ENCODE peak calls at places on chromosome 14, in ten cellular contexts. D is heart right ventricle; A is NAMALWA; R is stimulated activated CD8-positive, alpha-beta memory T cell treated with anti-CD3 and anti-CD28 coated beads, Interleukin-7, amount 100 ng/mL, for 24 hours; E is GM13977; Q is AG08395; T is T follicular helper cell; X is caudate nucleus; Y is right cardiac atrium; S is T1000. H is an unnamed sample.

GRCh38 chr14:100533647-100534485 is 53.4 kb downstream of the BEGAIN start:
- DNase-seq in Y (peak; percentile 63), X (no peak), S (no peak), E (peak; percentile 13), D (peak; percentile 3), Q (no peak), A (no peak), T (no peak), R (no peak), H (no peak)

GRCh38 chr14:72847721-72848120 is 46.2 kb downstream of the DPF3 start:
- DNase-seq in Y (no peak), Q (no peak), R (no peak), D (no peak), S (no peak), A (no peak), T (no peak), E (no peak), X (no peak), H (no peak)

GRCh38 chr14:92109490-92109889 is 3.1 kb upstream of the ATXN3 start:
- DNase-seq in S (no peak), X (no peak), Q (no peak), E (no peak), A (peak; percentile 31), D (no peak), Y (no peak), R (no peak), T (no peak), H (no peak)

GRCh38 chr14:36207500-36207899 is 31.0 kb upstream of the PTCSC3 start:
- DNase-seq in T (no peak), S (no peak), A (no peak), Y (no peak), D (no peak), R (no peak), E (no peak), X (no peak), Q (no peak), H (no peak)

GRCh38 chr14:101557811-101558738 is 3.2 kb upstream of the DIO3 start:
- DNase-seq in R (no peak), X (no peak), D (no peak), Y (peak; percentile 67), A (no peak), T (no peak), Q (no peak), E (no peak), S (no peak), H (no peak)

GRCh38 chr14:91883770-91884169 is 16.4 kb upstream of the TC2N start:
- DNase-seq in S (no peak), A (no peak), Q (no peak), Y (peak; percentile 89), E (no peak), R (no peak), D (peak; percentile 50), T (no peak), X (no peak), H (no peak)

GRCh38 chr14:34713681-34714319 is 593 bp downstream of the CFL2 start:
- DNase-seq in D (peak; percentile 49), E (peak; percentile 34), S (no peak), R (peak; percentile 12), Y (peak; percentile 61), Q (peak; percentile 56), A (peak; percentile 28), T (no peak), X (no peak), H (peak; percentile 56)

GRCh38 chr14:32226051-32226450 is 23.0 kb upstream of the RNU6-8 start:
- DNase-seq in Q (no peak), A (no peak), R (no peak), D (no peak), E (no peak), T (no peak), Y (no peak), S (no peak), X (no peak), H (no peak)

GRCh38 chr14:33259764-33260163 is 321.1 kb downstream of the NPAS3 start:
- DNase-seq in R (no peak), E (no peak), X (no peak), D (no peak), S (no peak), A (no peak), T (no peak), Q (no peak), Y (no peak), H (no peak)

GRCh38 chr14:105013150-105013787 is 7.6 kb downstream of the CDCA4 start:
- DNase-seq in E (no peak), X (no peak), T (no peak), R (no peak), Y (peak; percentile 82), A (peak; percentile 60), Q (peak; percentile 31), D (peak; percentile 31), S (no peak), H (no peak)

GRCh38 chr14:102140027-102140749 is 491 bp downstream of the WDR20 start:
- DNase-seq in S (peak; percentile 4), Y (peak; percentile 69), X (peak; percentile 26), Q (peak; percentile 41), D (no peak), A (peak; percentile 56), T (peak; percentile 5), R (peak; percentile 12), E (peak; percentile 37), H (peak; percentile 49)

GRCh38 chr14:90137807-90138206 is 76.0 kb downstream of the KCNK13 start:
- DNase-seq in T (no peak), Q (no peak), Y (no peak), E (no peak), D (no peak), A (no peak), S (no peak), R (no peak), X (no peak), H (no peak)

GRCh38 chr14:60658909-60659585 is 9.8 kb upstream of the SIX1 start:
- DNase-seq in X (no peak), A (no peak), Q (no peak), Y (no peak), S (no peak), E (no peak), T (no peak), D (no peak), R (no peak), H (no peak)

GRCh38 chr14:75201087-75201486 is 24.7 kb upstream of the TMED10 start:
- DNase-seq in E (no peak), D (no peak), X (no peak), T (no peak), R (no peak), S (no peak), Q (no peak), Y (no peak), A (no peak), H (no peak)

GRCh38 chr14:22099942-22100763 is 426.5 kb upstream of the OR4E1 start:
- DNase-seq in X (no peak), A (peak; percentile 78), Q (no peak), R (no peak), T (peak; percentile 34), E (peak; percentile 38), Y (peak; percentile 88), D (peak; percentile 55), S (no peak), H (peak; percentile 72)

GRCh38 chr14:64983439-64984310 is 3.0 kb upstream of the FNTB start:
- DNase-seq in T (no peak), D (peak; percentile 29), R (no peak), Q (peak; percentile 51), S (no peak), E (no peak), A (peak; percentile 60), Y (no peak), X (no peak), H (peak; percentile 48)

GRCh38 chr14:90058876-90059458 is 2.8 kb upstream of the KCNK13 start:
- DNase-seq in Q (no peak), R (no peak), X (no peak), Y (no peak), E (no peak), D (no peak), S (no peak), A (peak; percentile 30), T (no peak), H (no peak)

GRCh38 chr14:53432378-53432802 is 279.3 kb upstream of the DDHD1 start:
- DNase-seq in D (no peak), Y (peak; percentile 29), R (no peak), E (peak; percentile 63), X (no peak), Q (peak; percentile 60), S (no peak), A (peak; percentile 40), T (no peak), H (peak; percentile 37)

GRCh38 chr14:38297681-38298080 is 41.8 kb upstream of the CLEC14A start:
- DNase-seq in E (no peak), D (no peak), Q (no peak), R (no peak), A (no peak), X (no peak), Y (no peak), S (no peak), T (no peak), H (no peak)

GRCh38 chr14:20413785-20414117 is 450 bp upstream of the TEP1 start:
- DNase-seq in A (peak; percentile 44), E (no peak), R (no peak), T (no peak), D (no peak), Y (no peak), Q (no peak), S (no peak), X (no peak), H (peak; percentile 6)

GRCh38 chr14:90382491-90383125 is 14.2 kb upstream of the CALM1 start:
- DNase-seq in A (peak; percentile 74), S (no peak), R (peak; percentile 38), E (no peak), X (peak; percentile 79), Y (peak; percentile 88), T (peak; percentile 57), D (peak; percentile 73), Q (peak; percentile 70), H (peak; percentile 59)

GRCh38 chr14:101735453-101735852 is 26.1 kb upstream of the PPP2R5C start:
- DNase-seq in T (no peak), Q (no peak), S (no peak), D (no peak), A (no peak), R (no peak), X (no peak), E (no peak), Y (no peak), H (no peak)

GRCh38 chr14:36105401-36105800 is 71.1 kb downstream of the PTCSC3 start:
- DNase-seq in D (no peak), Y (no peak), S (no peak), R (no peak), Q (no peak), X (no peak), E (no peak), T (no peak), A (no peak), H (no peak)

GRCh38 chr14:55382483-55382882 is 29.1 kb downstream of the ATG14 start:
- DNase-seq in E (no peak), D (no peak), A (no peak), X (no peak), T (no peak), Q (no peak), S (no peak), R (no peak), Y (no peak), H (no peak)

GRCh38 chr14:55028066-55028465 is 1.0 kb downstream of the SOCS4 start:
- DNase-seq in D (no peak), A (peak; percentile 14), T (no peak), Q (peak; percentile 3), Y (no peak), E (no peak), X (no peak), S (no peak), R (no peak), H (no peak)

GRCh38 chr14:51860836-51861583 is 598 bp downstream of the GNG2 start:
- DNase-seq in A (no peak), X (no peak), E (no peak), D (no peak), R (no peak), Q (no peak), S (no peak), Y (no peak), T (no peak), H (no peak)

GRCh38 chr14:99503848-99504453 is 22.7 kb downstream of the CCNK start:
- DNase-seq in R (no peak), E (no peak), A (no peak), D (no peak), S (no peak), Y (no peak), T (no peak), Q (no peak), X (no peak), H (no peak)

GRCh38 chr14:56004807-56005579 is 113.2 kb upstream of the PELI2 start:
- DNase-seq in E (peak; percentile 24), Q (peak; percentile 75), X (no peak), D (peak; percentile 24), R (no peak), T (peak; percentile 6), Y (peak; percentile 76), A (no peak), S (peak; percentile 52), H (no peak)

H was measured in mammary epithelial cell.